ENCODE peak calls at places on chromosome 16, in five cellular contexts. One of them, this sample, is unnamed.

GRCh38 chr16:72093448-72094265 is at the start of the genes DHX38 and TXNL4B:
- ATAC-seq in activated T-cell treated with anti-CD3 and anti-CD28 coated beads, Interleukin-2, amount 50 U/mL, for 4 hours: peak
- ATAC-seq in right cardiac atrium: peak
- ATAC-seq in heart left ventricle: peak
- ATAC-seq in left colon: peak
- ATAC-seq in this sample: peak

GRCh38 chr16:26598061-26598460 is 468.7 kb upstream of the C16orf82 start:
- ATAC-seq in activated T-cell treated with anti-CD3 and anti-CD28 coated beads, Interleukin-2, amount 50 U/mL, for 4 hours: peak
- ATAC-seq in heart left ventricle: no peak
- ATAC-seq in right cardiac atrium: no peak
- ATAC-seq in left colon: no peak
- ATAC-seq in this sample: peak

GRCh38 chr16:1146409-1146808 is 6.5 kb upstream of the CACNA1H start:
- ATAC-seq in activated T-cell treated with anti-CD3 and anti-CD28 coated beads, Interleukin-2, amount 50 U/mL, for 4 hours: no peak
- ATAC-seq in left colon: no peak
- ATAC-seq in right cardiac atrium: peak
- ATAC-seq in heart left ventricle: no peak
- ATAC-seq in this sample: no peak

GRCh38 chr16:25419681-25420080 is 162.0 kb upstream of the ZKSCAN2 start:
- ATAC-seq in left colon: no peak
- ATAC-seq in heart left ventricle: no peak
- ATAC-seq in right cardiac atrium: no peak
- ATAC-seq in activated T-cell treated with anti-CD3 and anti-CD28 coated beads, Interleukin-2, amount 50 U/mL, for 4 hours: no peak
- ATAC-seq in this sample: no peak

GRCh38 chr16:70522216-70523000 is 946 bp downstream of the COG4 start:
- ATAC-seq in left colon: no peak
- ATAC-seq in right cardiac atrium: no peak
- ATAC-seq in heart left ventricle: no peak
- ATAC-seq in activated T-cell treated with anti-CD3 and anti-CD28 coated beads, Interleukin-2, amount 50 U/mL, for 4 hours: no peak
- ATAC-seq in this sample: no peak

GRCh38 chr16:10530685-10531084 is 49.7 kb downstream of the EMP2 start:
- ATAC-seq in right cardiac atrium: peak
- ATAC-seq in heart left ventricle: peak
- ATAC-seq in activated T-cell treated with anti-CD3 and anti-CD28 coated beads, Interleukin-2, amount 50 U/mL, for 4 hours: no peak
- ATAC-seq in left colon: no peak
- ATAC-seq in this sample: no peak

GRCh38 chr16:996672-997071 is 15.1 kb downstream of the SOX8 start:
- ATAC-seq in right cardiac atrium: no peak
- ATAC-seq in left colon: no peak
- ATAC-seq in heart left ventricle: no peak
- ATAC-seq in activated T-cell treated with anti-CD3 and anti-CD28 coated beads, Interleukin-2, amount 50 U/mL, for 4 hours: no peak
- ATAC-seq in this sample: no peak

GRCh38 chr16:14325921-14326401 is 254.8 kb downstream of the MRTFB start:
- ATAC-seq in right cardiac atrium: peak
- ATAC-seq in left colon: no peak
- ATAC-seq in heart left ventricle: peak
- ATAC-seq in activated T-cell treated with anti-CD3 and anti-CD28 coated beads, Interleukin-2, amount 50 U/mL, for 4 hours: no peak
- ATAC-seq in this sample: no peak

GRCh38 chr16:81551821-81552304 is 107.3 kb downstream of the CMIP start:
- ATAC-seq in right cardiac atrium: peak
- ATAC-seq in heart left ventricle: peak
- ATAC-seq in left colon: no peak
- ATAC-seq in activated T-cell treated with anti-CD3 and anti-CD28 coated beads, Interleukin-2, amount 50 U/mL, for 4 hours: no peak
- ATAC-seq in this sample: peak

GRCh38 chr16:53576228-53576627 is 73.2 kb upstream of the AKTIP start:
- ATAC-seq in activated T-cell treated with anti-CD3 and anti-CD28 coated beads, Interleukin-2, amount 50 U/mL, for 4 hours: no peak
- ATAC-seq in heart left ventricle: no peak
- ATAC-seq in right cardiac atrium: no peak
- ATAC-seq in left colon: no peak
- ATAC-seq in this sample: no peak

GRCh38 chr16:1817716-1818115 is 8.9 kb downstream of the HAGH start:
- ATAC-seq in heart left ventricle: no peak
- ATAC-seq in activated T-cell treated with anti-CD3 and anti-CD28 coated beads, Interleukin-2, amount 50 U/mL, for 4 hours: no peak
- ATAC-seq in left colon: no peak
- ATAC-seq in right cardiac atrium: no peak
- ATAC-seq in this sample: no peak

GRCh38 chr16:86929149-86929871 is 351.0 kb downstream of the FOXL1 start:
- ATAC-seq in right cardiac atrium: peak
- ATAC-seq in left colon: no peak
- ATAC-seq in heart left ventricle: peak
- ATAC-seq in activated T-cell treated with anti-CD3 and anti-CD28 coated beads, Interleukin-2, amount 50 U/mL, for 4 hours: no peak
- ATAC-seq in this sample: no peak

GRCh38 chr16:14014284-14014625 is 56.9 kb upstream of the MRTFB start:
- ATAC-seq in right cardiac atrium: no peak
- ATAC-seq in left colon: no peak
- ATAC-seq in heart left ventricle: no peak
- ATAC-seq in activated T-cell treated with anti-CD3 and anti-CD28 coated beads, Interleukin-2, amount 50 U/mL, for 4 hours: no peak
- ATAC-seq in this sample: no peak

GRCh38 chr16:64982581-64982980 is 139.3 kb downstream of the CDH11 start:
- ATAC-seq in right cardiac atrium: no peak
- ATAC-seq in heart left ventricle: no peak
- ATAC-seq in left colon: no peak
- ATAC-seq in activated T-cell treated with anti-CD3 and anti-CD28 coated beads, Interleukin-2, amount 50 U/mL, for 4 hours: no peak
- ATAC-seq in this sample: no peak

GRCh38 chr16:72937916-72938315 is 110.0 kb downstream of the ZFHX3 start:
- ATAC-seq in left colon: no peak
- ATAC-seq in activated T-cell treated with anti-CD3 and anti-CD28 coated beads, Interleukin-2, amount 50 U/mL, for 4 hours: no peak
- ATAC-seq in heart left ventricle: no peak
- ATAC-seq in right cardiac atrium: no peak
- ATAC-seq in this sample: no peak

GRCh38 chr16:74455213-74455612 is 33.9 kb upstream of the CLEC18B start:
- ATAC-seq in right cardiac atrium: no peak
- ATAC-seq in activated T-cell treated with anti-CD3 and anti-CD28 coated beads, Interleukin-2, amount 50 U/mL, for 4 hours: no peak
- ATAC-seq in heart left ventricle: no peak
- ATAC-seq in left colon: peak
- ATAC-seq in this sample: no peak

GRCh38 chr16:76932541-76933211 is 258.3 kb upstream of the MON1B start:
- ATAC-seq in right cardiac atrium: no peak
- ATAC-seq in left colon: no peak
- ATAC-seq in activated T-cell treated with anti-CD3 and anti-CD28 coated beads, Interleukin-2, amount 50 U/mL, for 4 hours: peak
- ATAC-seq in heart left ventricle: no peak
- ATAC-seq in this sample: peak

GRCh38 chr16:79331064-79331463 is 269.5 kb downstream of the MAF start:
- ATAC-seq in activated T-cell treated with anti-CD3 and anti-CD28 coated beads, Interleukin-2, amount 50 U/mL, for 4 hours: no peak
- ATAC-seq in heart left ventricle: no peak
- ATAC-seq in right cardiac atrium: no peak
- ATAC-seq in left colon: peak
- ATAC-seq in this sample: no peak

GRCh38 chr16:84044108-84044488 is 1.5 kb upstream of the SLC38A8 start:
- ATAC-seq in activated T-cell treated with anti-CD3 and anti-CD28 coated beads, Interleukin-2, amount 50 U/mL, for 4 hours: no peak
- ATAC-seq in heart left ventricle: peak
- ATAC-seq in left colon: peak
- ATAC-seq in right cardiac atrium: no peak
- ATAC-seq in this sample: no peak

GRCh38 chr16:3165111-3165822 is 22.7 kb upstream of the OR1F1 start:
- ATAC-seq in activated T-cell treated with anti-CD3 and anti-CD28 coated beads, Interleukin-2, amount 50 U/mL, for 4 hours: peak
- ATAC-seq in heart left ventricle: no peak
- ATAC-seq in right cardiac atrium: no peak
- ATAC-seq in left colon: peak
- ATAC-seq in this sample: no peak

GRCh38 chr16:9351440-9351839 is 260.0 kb downstream of the HAPSTR1 start:
- ATAC-seq in heart left ventricle: no peak
- ATAC-seq in left colon: peak
- ATAC-seq in right cardiac atrium: no peak
- ATAC-seq in activated T-cell treated with anti-CD3 and anti-CD28 coated beads, Interleukin-2, amount 50 U/mL, for 4 hours: no peak
- ATAC-seq in this sample: no peak

GRCh38 chr16:2770057-2770780 is 6.9 kb downstream of the ELOB start:
- ATAC-seq in right cardiac atrium: peak
- ATAC-seq in activated T-cell treated with anti-CD3 and anti-CD28 coated beads, Interleukin-2, amount 50 U/mL, for 4 hours: peak
- ATAC-seq in heart left ventricle: peak
- ATAC-seq in left colon: peak
- ATAC-seq in this sample: no peak

GRCh38 chr16:81189100-81189664 is 49.3 kb upstream of the BCO1 start:
- ATAC-seq in heart left ventricle: peak
- ATAC-seq in left colon: no peak
- ATAC-seq in right cardiac atrium: peak
- ATAC-seq in activated T-cell treated with anti-CD3 and anti-CD28 coated beads, Interleukin-2, amount 50 U/mL, for 4 hours: no peak
- ATAC-seq in this sample: no peak

GRCh38 chr16:69399361-69399760 is 13.6 kb upstream of the TERF2 start:
- ATAC-seq in left colon: no peak
- ATAC-seq in heart left ventricle: no peak
- ATAC-seq in activated T-cell treated with anti-CD3 and anti-CD28 coated beads, Interleukin-2, amount 50 U/mL, for 4 hours: no peak
- ATAC-seq in right cardiac atrium: no peak
- ATAC-seq in this sample: no peak

GRCh38 chr16:86786338-86786737 is 208.0 kb downstream of the FOXL1 start:
- ATAC-seq in right cardiac atrium: no peak
- ATAC-seq in left colon: no peak
- ATAC-seq in heart left ventricle: peak
- ATAC-seq in activated T-cell treated with anti-CD3 and anti-CD28 coated beads, Interleukin-2, amount 50 U/mL, for 4 hours: no peak
- ATAC-seq in this sample: no peak

GRCh38 chr16:12504312-12504711 is 299.4 kb downstream of the CPPED1 start:
- ATAC-seq in activated T-cell treated with anti-CD3 and anti-CD28 coated beads, Interleukin-2, amount 50 U/mL, for 4 hours: no peak
- ATAC-seq in right cardiac atrium: no peak
- ATAC-seq in left colon: no peak
- ATAC-seq in heart left ventricle: no peak
- ATAC-seq in this sample: no peak

GRCh38 chr16:87409781-87410180 is 17.6 kb downstream of the MAP1LC3B start:
- ATAC-seq in left colon: no peak
- ATAC-seq in right cardiac atrium: no peak
- ATAC-seq in activated T-cell treated with anti-CD3 and anti-CD28 coated beads, Interleukin-2, amount 50 U/mL, for 4 hours: no peak
- ATAC-seq in heart left ventricle: no peak
- ATAC-seq in this sample: no peak

GRCh38 chr16:17379121-17379571 is 91.6 kb downstream of the XYLT1 start:
- ATAC-seq in right cardiac atrium: peak
- ATAC-seq in activated T-cell treated with anti-CD3 and anti-CD28 coated beads, Interleukin-2, amount 50 U/mL, for 4 hours: no peak
- ATAC-seq in left colon: no peak
- ATAC-seq in heart left ventricle: peak
- ATAC-seq in this sample: no peak

GRCh38 chr16:87764600-87765472 is 950 bp downstream of the KLHDC4 start:
- ATAC-seq in right cardiac atrium: no peak
- ATAC-seq in left colon: no peak
- ATAC-seq in heart left ventricle: peak
- ATAC-seq in activated T-cell treated with anti-CD3 and anti-CD28 coated beads, Interleukin-2, amount 50 U/mL, for 4 hours: peak
- ATAC-seq in this sample: no peak

GRCh38 chr16:23966577-23966976 is 130.8 kb downstream of the PRKCB start:
- ATAC-seq in activated T-cell treated with anti-CD3 and anti-CD28 coated beads, Interleukin-2, amount 50 U/mL, for 4 hours: no peak
- ATAC-seq in right cardiac atrium: no peak
- ATAC-seq in left colon: no peak
- ATAC-seq in heart left ventricle: no peak
- ATAC-seq in this sample: no peak

GRCh38 chr16:17026600-17027242 is 444.0 kb downstream of the XYLT1 start:
- ATAC-seq in heart left ventricle: no peak
- ATAC-seq in activated T-cell treated with anti-CD3 and anti-CD28 coated beads, Interleukin-2, amount 50 U/mL, for 4 hours: peak
- ATAC-seq in right cardiac atrium: no peak
- ATAC-seq in left colon: no peak
- ATAC-seq in this sample: peak

GRCh38 chr16:89167425-89167941 is 4.1 kb upstream of the CDH15 start:
- ATAC-seq in heart left ventricle: peak
- ATAC-seq in activated T-cell treated with anti-CD3 and anti-CD28 coated beads, Interleukin-2, amount 50 U/mL, for 4 hours: peak
- ATAC-seq in left colon: peak
- ATAC-seq in right cardiac atrium: peak
- ATAC-seq in this sample: peak

GRCh38 chr16:84075376-84075775 is 32.8 kb upstream of the SLC38A8 start:
- ATAC-seq in left colon: no peak
- ATAC-seq in right cardiac atrium: peak
- ATAC-seq in heart left ventricle: peak
- ATAC-seq in activated T-cell treated with anti-CD3 and anti-CD28 coated beads, Interleukin-2, amount 50 U/mL, for 4 hours: no peak
- ATAC-seq in this sample: no peak

GRCh38 chr16:47008612-47009011 is 35.1 kb upstream of the DNAJA2 start:
- ATAC-seq in heart left ventricle: no peak
- ATAC-seq in left colon: no peak
- ATAC-seq in activated T-cell treated with anti-CD3 and anti-CD28 coated beads, Interleukin-2, amount 50 U/mL, for 4 hours: no peak
- ATAC-seq in right cardiac atrium: no peak
- ATAC-seq in this sample: no peak

GRCh38 chr16:13999071-13999894 is 71.8 kb upstream of the MRTFB start:
- ATAC-seq in left colon: no peak
- ATAC-seq in activated T-cell treated with anti-CD3 and anti-CD28 coated beads, Interleukin-2, amount 50 U/mL, for 4 hours: no peak
- ATAC-seq in heart left ventricle: no peak
- ATAC-seq in right cardiac atrium: no peak
- ATAC-seq in this sample: no peak

GRCh38 chr16:79411805-79412204 is 188.7 kb downstream of the MAF start:
- ATAC-seq in right cardiac atrium: no peak
- ATAC-seq in activated T-cell treated with anti-CD3 and anti-CD28 coated beads, Interleukin-2, amount 50 U/mL, for 4 hours: peak
- ATAC-seq in heart left ventricle: no peak
- ATAC-seq in left colon: no peak
- ATAC-seq in this sample: peak

This sample was measured in activated CD4-positive, CD25-positive, alpha-beta regulatory T cell treated with anti-CD3 and anti-CD28 coated beads, Interleukin-2, amount 50 U/mL, for 24 hours.